ENCODE peak calls at places on chromosomes 11 and 22, in nine cellular contexts. P is spleen, T is HCT116, E is left ventricle myocardium inferior, L is cardiac muscle cell, Y is brain microvascular endothelial cell, O is stomach, J is mucosa of descending colon, W is pancreas. H is an unnamed sample.
A peak's percentile ranks its signal among the peaks of the same experiment; 100 is the strongest.

GRCh38 chr11:15027011-15027410 is 46.4 kb upstream of the CALCB start:
- DNase-seq in Y (no peak), L (no peak), W (no peak), P (no peak), O (no peak), J (no peak), E (no peak), T (no peak), H (no peak)

GRCh38 chr22:35961480-35961902 is 67.1 kb downstream of the RBFOX2 start:
- DNase-seq in P (no peak), O (no peak), T (no peak), L (peak; percentile 85), W (no peak), E (peak; percentile 20), Y (peak; percentile 59), J (no peak), H (peak; percentile 38)

GRCh38 chr11:43579171-43579918 is 101.2 kb upstream of the HSD17B12 start:
- DNase-seq in Y (no peak), O (no peak), W (peak; percentile 75), T (no peak), L (peak; percentile 41), P (no peak), J (no peak), E (no peak), H (no peak)

GRCh38 chr11:62402994-62403393 is 15.8 kb upstream of the SCGB1A1 start:
- DNase-seq in J (no peak), L (no peak), P (no peak), O (no peak), T (no peak), E (no peak), Y (no peak), W (no peak), H (no peak)

GRCh38 chr11:125108469-125108868 is 3.0 kb downstream of the TMEM218 start:
- DNase-seq in P (no peak), L (no peak), O (no peak), E (no peak), J (no peak), T (no peak), Y (no peak), W (no peak), H (no peak)

GRCh38 chr11:19848219-19848618 is 135.6 kb downstream of the NAV2 start:
- DNase-seq in L (no peak), W (no peak), P (no peak), O (no peak), E (no peak), Y (no peak), T (no peak), J (no peak), H (no peak)

GRCh38 chr22:28998681-28999080 is 63.0 kb downstream of the C22orf31 start:
- DNase-seq in J (no peak), L (no peak), P (no peak), W (no peak), E (no peak), O (no peak), T (no peak), Y (no peak), H (no peak)

GRCh38 chr11:975824-976223 is 50.2 kb downstream of the AP2A2 start:
- DNase-seq in W (no peak), O (no peak), P (peak; percentile 85), T (no peak), E (no peak), J (no peak), Y (peak; percentile 22), L (peak; percentile 54), H (no peak)

GRCh38 chr11:106466441-106467190 is 389.2 kb downstream of the AASDHPPT start:
- DNase-seq in L (peak; percentile 76), W (no peak), O (no peak), T (no peak), J (no peak), P (no peak), E (no peak), Y (peak; percentile 85), H (peak; percentile 66)

GRCh38 chr11:26905368-26905767 is 88.5 kb upstream of the FIBIN start:
- DNase-seq in J (no peak), Y (peak; percentile 34), E (no peak), T (no peak), L (peak; percentile 51), P (no peak), O (no peak), W (no peak), H (no peak)

GRCh38 chr11:111538407-111539114 is 2.0 kb upstream of the LAYN start:
- DNase-seq in P (no peak), O (no peak), J (no peak), T (no peak), Y (no peak), E (no peak), L (no peak), W (no peak), H (no peak)

GRCh38 chr11:112363527-112363926 is 102.9 kb upstream of the PLET1 start:
- DNase-seq in W (no peak), T (no peak), E (no peak), O (no peak), J (no peak), P (no peak), L (peak; percentile 56), Y (no peak), H (peak; percentile 51)

GRCh38 chr22:19763141-19764049 is 2.8 kb downstream of the TBX1 start:
- DNase-seq in E (no peak), P (no peak), L (no peak), T (no peak), Y (no peak), W (no peak), O (no peak), J (no peak), H (no peak)

GRCh38 chr22:19761022-19761499 is 483 bp downstream of the TBX1 start:
- DNase-seq in T (no peak), P (no peak), E (no peak), Y (no peak), O (no peak), W (no peak), J (no peak), L (no peak), H (no peak)

GRCh38 chr22:19764050-19764593 is 3.5 kb downstream of the TBX1 start:
- DNase-seq in J (no peak), O (no peak), E (no peak), W (no peak), Y (no peak), P (no peak), L (no peak), T (no peak), H (no peak)

GRCh38 chr22:19761500-19762314 is 1.1 kb downstream of the TBX1 start:
- DNase-seq in W (no peak), J (no peak), E (no peak), L (no peak), O (no peak), T (no peak), Y (no peak), P (no peak), H (no peak)

DNA sequence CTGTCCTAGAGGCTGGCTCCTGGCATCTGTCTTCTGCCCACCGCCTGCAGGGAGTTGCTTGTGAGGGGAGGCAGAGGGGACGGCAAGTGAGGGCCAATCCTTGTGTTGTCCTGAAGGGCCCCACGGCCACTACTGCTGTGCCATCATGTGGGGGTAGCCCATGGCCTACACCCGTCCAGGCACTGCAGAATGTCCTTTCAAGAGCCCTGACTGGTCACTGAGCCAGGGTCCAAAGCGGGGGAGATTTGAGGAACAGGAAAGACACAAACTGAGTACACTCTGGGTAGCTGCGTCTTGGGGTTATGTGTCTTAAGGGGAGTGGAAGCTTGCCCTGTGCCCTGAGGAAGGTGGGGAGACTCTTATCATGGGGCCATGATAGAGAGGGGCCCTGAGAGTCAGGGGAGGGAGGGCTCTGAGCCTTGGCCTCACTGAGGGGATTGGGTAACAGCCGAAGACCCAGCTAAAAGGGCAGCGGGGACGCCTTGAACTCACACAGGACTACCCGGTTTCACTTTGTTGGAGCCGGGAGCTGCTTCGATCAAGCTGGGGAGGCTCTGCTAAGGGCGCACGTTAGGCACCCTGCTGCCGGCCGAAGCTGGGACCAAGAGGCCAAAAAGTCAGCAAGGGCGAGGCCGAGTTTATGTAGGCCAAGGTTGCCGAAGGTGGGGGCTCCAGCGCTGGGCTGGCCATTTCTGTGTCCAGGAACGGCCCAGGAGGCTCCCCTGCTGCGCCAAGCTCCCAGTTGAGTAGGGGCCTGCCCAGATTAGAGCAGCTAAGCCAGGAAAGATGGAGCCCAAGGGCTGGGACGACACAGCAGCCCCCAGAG is 1.9 kb downstream of the TBX1 start:
- DNase-seq in T (no peak), W (no peak), Y (no peak), L (no peak), J (no peak), E (no peak), P (no peak), O (no peak), H (no peak)
- H3K4me3 ChIP-seq in T (no peak overlapping the region), W (no peak overlapping the region), Y (peak overlapping the region; percentile 12), L (no peak overlapping the region), J (no peak overlapping the region), E (no peak overlapping the region), P (no peak overlapping the region), O (no peak overlapping the region), H (peak overlapping the region; percentile 46)

GRCh38 chr22:19760652-19761002 is at the start of gene TBX1:
- DNase-seq in T (no peak), L (no peak), Y (no peak), J (no peak), P (no peak), E (no peak), O (no peak), W (no peak), H (no peak)
- H3K4me3 ChIP-seq in T (no peak within 1 kb of the TSS), L (no peak within 1 kb of the TSS), Y (peak within 1 kb of the TSS; percentile 17), J (no peak within 1 kb of the TSS), P (peak within 1 kb of the TSS; percentile 57), E (peak within 1 kb of the TSS; percentile 51), O (peak within 1 kb of the TSS; percentile 12), W (no peak within 1 kb of the TSS), H (peak within 1 kb of the TSS; percentile 46)

DNA sequence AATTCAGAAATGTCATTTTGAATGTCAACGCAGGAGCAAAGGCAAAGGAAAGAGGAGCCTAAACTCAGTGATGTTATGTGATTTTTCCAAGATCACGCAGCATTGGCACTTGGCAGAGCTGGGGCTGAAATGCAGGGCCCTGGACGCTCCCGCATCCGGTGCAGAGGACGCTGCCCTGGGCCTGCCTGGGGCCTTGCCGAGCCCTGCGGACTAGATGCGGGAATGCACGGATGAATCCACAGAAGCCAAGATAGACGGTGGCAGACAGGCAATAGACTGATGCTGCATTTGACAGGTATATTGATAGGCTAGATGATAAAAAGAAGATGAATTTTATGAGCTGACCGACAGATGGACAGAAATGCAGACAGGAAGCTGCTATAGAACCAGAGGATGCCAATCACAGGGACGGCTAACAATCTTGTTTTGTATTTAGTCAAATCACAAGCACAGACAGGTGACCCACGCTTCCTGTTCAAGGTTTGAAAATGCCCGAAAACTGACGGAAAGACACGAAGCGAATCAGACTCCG is 694 bp upstream of the MARK2 start:
- DNase-seq in E (no peak), L (no peak), W (no peak), J (peak; percentile 75), T (no peak), P (peak; percentile 91), O (no peak), Y (no peak), H (no peak)
- H3K4me3 ChIP-seq in E (peak overlapping the region; percentile 91), L (no peak overlapping the region), W (no peak overlapping the region), J (peak overlapping the region; percentile 81), T (peak overlapping the region; percentile 96), P (peak overlapping the region; percentile 89), O (peak overlapping the region; percentile 93), Y (peak overlapping the region; percentile 44), H (peak overlapping the region; percentile 28)

DNA sequence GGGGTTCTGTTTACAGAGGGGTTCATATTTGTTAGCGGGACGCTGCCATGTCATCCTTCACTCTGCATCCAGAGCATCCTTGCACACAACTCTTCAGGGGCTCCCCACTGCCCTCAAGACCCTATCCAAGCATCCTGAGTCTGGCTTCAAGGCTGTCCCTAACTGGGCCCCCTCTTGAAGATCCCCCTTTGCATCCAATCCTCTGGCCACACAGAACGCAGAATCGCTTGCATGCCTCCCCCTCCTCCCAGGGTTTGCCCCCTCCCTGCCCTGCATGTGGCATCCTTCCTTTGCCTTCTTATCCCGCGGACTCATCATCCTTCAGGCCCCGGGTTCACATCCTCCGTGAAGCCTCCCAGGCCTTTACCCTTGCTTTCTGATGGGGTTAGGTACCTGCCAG is 18.6 kb downstream of the C1QTNF6 start:
- DNase-seq in W (peak; percentile 17), T (no peak), E (no peak), L (no peak), J (peak; percentile 33), O (no peak), Y (no peak), P (peak; percentile 40), H (no peak)
- H3K4me3 ChIP-seq in W (no peak overlapping the region), T (no peak overlapping the region), E (no peak overlapping the region), L (no peak overlapping the region), J (no peak overlapping the region), O (no peak overlapping the region), Y (no peak overlapping the region), P (no peak overlapping the region), H (no peak overlapping the region)

H was measured in skeletal muscle cell.